ENCODE peak calls at places on chromosomes 12 and 14, in four cellular contexts. B, G, C and I are unnamed samples.

GRCh38 chr14:76701981-76702380 is 59.3 kb upstream of the VASH1 start:
- DNase-seq in B (no peak), C (no peak), G (no peak), I (no peak)

GRCh38 chr14:99808515-99808914 is 15.3 kb downstream of the EML1 start:
- DNase-seq in G (no peak), B (no peak), C (no peak), I (no peak)

GRCh38 chr12:19034937-19035336 is 94.6 kb upstream of the PLEKHA5 start:
- DNase-seq in B (no peak), G (no peak), C (no peak), I (no peak)

GRCh38 chr12:57735952-57736742 is 2.4 kb downstream of the AGAP2 start:
- DNase-seq in B (peak), G (peak), C (peak), I (peak)

GRCh38 chr14:71397371-71397770 is 490.1 kb downstream of the PCNX1 start:
- DNase-seq in C (no peak), B (no peak), G (no peak), I (no peak)

GRCh38 chr12:120194534-120195395 is at the start of gene GCN1:
- DNase-seq in G (peak), B (peak), C (peak), I (peak)

GRCh38 chr12:80909370-80909769 is 28.4 kb downstream of the LIN7A start:
- DNase-seq in G (no peak), C (no peak), B (no peak), I (no peak)

GRCh38 chr14:101070540-101071492 is 167.3 kb upstream of the RTL1 start:
- DNase-seq in G (no peak), B (peak), C (peak), I (no peak)

GRCh38 chr12:51683763-51684357 is 92.8 kb downstream of the SCN8A start:
- DNase-seq in G (peak), C (no peak), B (no peak), I (no peak)

GRCh38 chr12:65499167-65499566 is 220.7 kb downstream of the MSRB3 start:
- DNase-seq in C (no peak), G (no peak), B (no peak), I (no peak)

GRCh38 chr14:50964683-50965390 is 20.6 kb upstream of the PYGL start:
- DNase-seq in G (peak), B (no peak), C (no peak), I (no peak)

GRCh38 chr12:115790526-115790925 is 487.0 kb downstream of the MED13L start:
- DNase-seq in G (no peak), C (no peak), B (no peak), I (no peak)

GRCh38 chr12:107660230-107660629 is 25.4 kb upstream of the PWP1 start:
- DNase-seq in G (no peak), B (no peak), C (no peak), I (peak)

GRCh38 chr12:104438134-104438533 is 18.6 kb upstream of the CHST11 start:
- DNase-seq in B (no peak), G (no peak), C (no peak), I (no peak)

GRCh38 chr12:52370906-52371608 is 3.8 kb upstream of the KRT85 start:
- DNase-seq in B (no peak), G (peak), C (no peak), I (no peak)

GRCh38 chr14:32627545-32628298 is 298.6 kb downstream of the AKAP6 start:
- DNase-seq in G (no peak), C (no peak), B (no peak), I (peak)

GRCh38 chr14:65169351-65169750 is 67.0 kb upstream of the MAX start:
- DNase-seq in C (no peak), G (peak), B (no peak), I (no peak)

GRCh38 chr12:12903642-12904609 is 12.6 kb downstream of the GPRC5A start:
- DNase-seq in C (no peak), B (no peak), G (no peak), I (no peak)

GRCh38 chr14:23694085-23694975 is 58.2 kb downstream of the DHRS2 start:
- DNase-seq in C (peak), B (peak), G (peak), I (peak)

GRCh38 chr12:46580445-46580844 is 207.9 kb upstream of the SLC38A2 start:
- DNase-seq in C (no peak), G (no peak), B (no peak), I (no peak)

GRCh38 chr12:45839917-45840316 is 110.4 kb downstream of the ARID2 start:
- DNase-seq in C (no peak), B (no peak), G (no peak), I (no peak)

GRCh38 chr12:132523576-132524331 is 33.8 kb downstream of the FBRSL1 start:
- DNase-seq in C (peak), G (peak), B (peak), I (peak)

GRCh38 chr12:30067156-30067555 is 283.4 kb upstream of the TMTC1 start:
- DNase-seq in C (no peak), B (no peak), G (peak), I (no peak)

GRCh38 chr14:98984027-98984718 is 287.8 kb downstream of the BCL11B start:
- DNase-seq in G (no peak), B (no peak), C (no peak), I (peak)

GRCh38 chr12:12582193-12582881 is 19.7 kb upstream of the DUSP16 start:
- DNase-seq in G (no peak), B (no peak), C (no peak), I (no peak)

GRCh38 chr12:96192926-96193573 is 1.1 kb upstream of the ELK3 start:
- DNase-seq in B (no peak), G (no peak), C (no peak), I (no peak)

GRCh38 chr14:32073537-32074189 is 3.4 kb upstream of the ARHGAP5 start:
- DNase-seq in C (no peak), G (peak), B (no peak), I (peak)

GRCh38 chr14:75875958-75876357 is 105.8 kb downstream of the TGFB3 start:
- DNase-seq in B (no peak), G (no peak), C (no peak), I (no peak)

GRCh38 chr12:47193066-47193465 is 113.3 kb upstream of the AMIGO2 start:
- DNase-seq in G (no peak), B (no peak), C (no peak), I (no peak)

GRCh38 chr14:98955036-98955740 is 316.8 kb downstream of the BCL11B start:
- DNase-seq in G (no peak), B (no peak), C (no peak), I (no peak)

GRCh38 chr12:2779281-2779680 is 15.5 kb upstream of the FKBP4 start:
- DNase-seq in B (peak), C (no peak), G (no peak), I (peak)

GRCh38 chr12:49358548-49359141 is 8.6 kb upstream of the SPATS2 start:
- DNase-seq in G (peak), C (peak), B (peak), I (peak)

GRCh38 chr12:58310368-58310767 is 369.0 kb downstream of the ATP23 start:
- DNase-seq in B (no peak), G (peak), C (no peak), I (no peak)

GRCh38 chr14:79278286-79278797 is 933.0 kb downstream of the DIO2 start:
- DNase-seq in G (no peak), B (peak), C (no peak), I (no peak)

GRCh38 chr12:43636706-43637105 is 84.7 kb upstream of the ADAMTS20 start:
- DNase-seq in B (no peak), G (no peak), C (no peak), I (no peak)

GRCh38 chr14:100864960-100865681 is 38.4 kb downstream of the RTL1 start:
- DNase-seq in C (no peak), B (no peak), G (peak), I (no peak)

GRCh38 chr14:94062344-94062904 is 18.6 kb downstream of the DDX24 start:
- DNase-seq in B (no peak), C (no peak), G (peak), I (peak)

GRCh38 chr12:114166360-114166759 is 200.2 kb upstream of the RBM19 start:
- DNase-seq in G (peak), C (peak), B (peak), I (peak)

DNA sequence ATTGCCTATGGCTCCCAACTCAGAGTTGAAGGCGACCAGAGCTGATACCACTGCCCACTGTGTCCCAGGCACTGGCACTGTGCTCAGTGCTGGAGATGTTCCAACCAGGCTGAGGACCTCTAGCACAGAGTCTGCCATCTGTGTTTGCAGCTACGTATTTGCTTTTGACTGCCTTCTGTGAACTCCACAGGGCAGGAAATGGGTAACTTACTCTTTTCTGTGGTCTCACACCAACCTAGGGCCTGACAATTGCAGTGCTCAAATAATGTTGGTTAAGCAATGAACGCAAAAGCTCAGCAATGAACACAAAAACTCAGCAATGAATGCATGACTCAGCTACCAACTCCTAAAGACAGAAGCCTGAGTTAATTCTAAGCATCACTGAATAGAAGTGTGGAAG is 202.8 kb downstream of the NUAK1 start:
- DNase-seq in B (no peak), G (peak), C (no peak), I (no peak)
- H3K4ac ChIP-seq in B (no peak), G (peak), C (no peak), I (no peak)

GRCh38 chr12:6745751-6746525 is 7.0 kb downstream of the MLF2 start:
- DNase-seq in G (no peak), C (no peak), B (no peak), I (no peak)

GRCh38 chr12:6748761-6749160 is 4.2 kb downstream of the MLF2 start:
- DNase-seq in C (no peak), G (no peak), B (no peak), I (no peak)

GRCh38 chr12:6742833-6743232 is 10.1 kb downstream of the MLF2 start:
- DNase-seq in B (no peak), G (no peak), C (no peak), I (no peak)
- H4K5ac ChIP-seq in B (no peak), G (no peak), C (no peak), I (no peak)

GRCh38 chr12:124157416-124157815 is 137.5 kb upstream of the RFLNA start:
- DNase-seq in B (no peak), G (no peak), C (no peak), I (no peak)
- H3K4ac ChIP-seq in B (no peak), G (no peak), C (no peak), I (no peak)

GRCh38 chr12:111901182-111901581 is 59.2 kb downstream of the MAPKAPK5 start:
- DNase-seq in C (peak), G (no peak), B (no peak), I (no peak)
- H4K5ac ChIP-seq in C (no peak), G (no peak), B (no peak), I (no peak)